ENCODE peak calls at places on chromosomes 7 and 10, in six cellular contexts. One of them, this sample, is unnamed.
A peak's percentile ranks its signal among the peaks of the same experiment; 100 is the strongest.

GRCh38 chr10:71693377-71693776 is 26.2 kb downstream of the C10orf105 start:
- DNase-seq in GM23338: no peak
- DNase-seq in PC-3: peak; percentile 20
- DNase-seq in tibial artery: no peak
- DNase-seq in CD8-positive, alpha-beta T cell: no peak
- DNase-seq in astrocyte: no peak
- DNase-seq in this sample: no peak

GRCh38 chr10:108112218-108112617 is 947.7 kb upstream of the SORCS1 start:
- DNase-seq in CD8-positive, alpha-beta T cell: no peak
- DNase-seq in PC-3: peak; percentile 32
- DNase-seq in GM23338: peak; percentile 61
- DNase-seq in tibial artery: no peak
- DNase-seq in astrocyte: no peak
- DNase-seq in this sample: no peak

GRCh38 chr10:30503700-30504462 is 69.9 kb downstream of the MAP3K8 start:
- DNase-seq in GM23338: no peak
- DNase-seq in tibial artery: no peak
- DNase-seq in PC-3: no peak
- DNase-seq in CD8-positive, alpha-beta T cell: no peak
- DNase-seq in astrocyte: no peak
- DNase-seq in this sample: no peak

GRCh38 chr7:29156798-29157461 is 10.6 kb upstream of the CPVL start:
- DNase-seq in astrocyte: no peak
- DNase-seq in tibial artery: no peak
- DNase-seq in PC-3: no peak
- DNase-seq in CD8-positive, alpha-beta T cell: no peak
- DNase-seq in GM23338: peak; percentile 36
- DNase-seq in this sample: no peak

GRCh38 chr7:135204876-135205275 is 6.5 kb downstream of the WDR91 start:
- DNase-seq in CD8-positive, alpha-beta T cell: no peak
- DNase-seq in PC-3: no peak
- DNase-seq in GM23338: no peak
- DNase-seq in astrocyte: peak; percentile 48
- DNase-seq in tibial artery: no peak
- DNase-seq in this sample: no peak

GRCh38 chr10:116241642-116242405 is 31.2 kb downstream of the GFRA1 start:
- DNase-seq in PC-3: no peak
- DNase-seq in astrocyte: no peak
- DNase-seq in tibial artery: no peak
- DNase-seq in GM23338: no peak
- DNase-seq in CD8-positive, alpha-beta T cell: no peak
- DNase-seq in this sample: no peak

GRCh38 chr7:144391823-144392255 is 11.7 kb downstream of the NOBOX start:
- DNase-seq in PC-3: peak; percentile 74
- DNase-seq in astrocyte: peak; percentile 27
- DNase-seq in tibial artery: no peak
- DNase-seq in CD8-positive, alpha-beta T cell: no peak
- DNase-seq in GM23338: peak; percentile 83
- DNase-seq in this sample: no peak

GRCh38 chr10:93757766-93758509 is at the start of gene LGI1:
- DNase-seq in CD8-positive, alpha-beta T cell: no peak
- DNase-seq in PC-3: no peak
- DNase-seq in astrocyte: no peak
- DNase-seq in tibial artery: no peak
- DNase-seq in GM23338: peak; percentile 29
- DNase-seq in this sample: no peak

GRCh38 chr7:110204527-110204926 is 886.4 kb upstream of the LRRN3 start:
- DNase-seq in tibial artery: no peak
- DNase-seq in astrocyte: no peak
- DNase-seq in GM23338: peak; percentile 73
- DNase-seq in CD8-positive, alpha-beta T cell: no peak
- DNase-seq in PC-3: peak; percentile 39
- DNase-seq in this sample: no peak

GRCh38 chr10:107919626-107920235 is 755.2 kb upstream of the SORCS1 start:
- DNase-seq in tibial artery: no peak
- DNase-seq in GM23338: no peak
- DNase-seq in PC-3: no peak
- DNase-seq in astrocyte: no peak
- DNase-seq in CD8-positive, alpha-beta T cell: no peak
- DNase-seq in this sample: no peak

GRCh38 chr10:2856598-2856997 is 210.8 kb upstream of the PFKP start:
- DNase-seq in GM23338: no peak
- DNase-seq in PC-3: no peak
- DNase-seq in CD8-positive, alpha-beta T cell: no peak
- DNase-seq in tibial artery: no peak
- DNase-seq in astrocyte: no peak
- DNase-seq in this sample: no peak

GRCh38 chr10:80530251-80530650 is 7.5 kb upstream of the SH2D4B start:
- DNase-seq in GM23338: no peak
- DNase-seq in tibial artery: no peak
- DNase-seq in CD8-positive, alpha-beta T cell: peak; percentile 37
- DNase-seq in PC-3: no peak
- DNase-seq in astrocyte: no peak
- DNase-seq in this sample: no peak

GRCh38 chr7:91826377-91826776 is 54.1 kb downstream of the MTERF1 start:
- DNase-seq in CD8-positive, alpha-beta T cell: no peak
- DNase-seq in GM23338: no peak
- DNase-seq in PC-3: peak; percentile 57
- DNase-seq in astrocyte: peak; percentile 64
- DNase-seq in tibial artery: no peak
- DNase-seq in this sample: no peak

GRCh38 chr10:77844713-77845454 is 81.7 kb downstream of the DLG5 start:
- DNase-seq in CD8-positive, alpha-beta T cell: no peak
- DNase-seq in PC-3: peak; percentile 98
- DNase-seq in astrocyte: peak; percentile 87
- DNase-seq in GM23338: peak; percentile 30
- DNase-seq in tibial artery: no peak
- DNase-seq in this sample: peak; percentile 71

GRCh38 chr10:70404906-70405824 is 1.2 kb downstream of the EIF4EBP2 start:
- DNase-seq in GM23338: peak; percentile 52
- DNase-seq in tibial artery: peak; percentile 95
- DNase-seq in astrocyte: peak; percentile 97
- DNase-seq in CD8-positive, alpha-beta T cell: peak; percentile 30
- DNase-seq in PC-3: peak; percentile 94
- DNase-seq in this sample: peak; percentile 95

GRCh38 chr10:48623607-48624132 is 18.8 kb upstream of the ARHGAP22 start:
- DNase-seq in tibial artery: no peak
- DNase-seq in CD8-positive, alpha-beta T cell: no peak
- DNase-seq in PC-3: no peak
- DNase-seq in astrocyte: no peak
- DNase-seq in GM23338: no peak
- DNase-seq in this sample: no peak

GRCh38 chr7:92251181-92251580 is 5.4 kb downstream of the ANKIB1 start:
- DNase-seq in GM23338: no peak
- DNase-seq in PC-3: no peak
- DNase-seq in tibial artery: no peak
- DNase-seq in astrocyte: no peak
- DNase-seq in CD8-positive, alpha-beta T cell: no peak
- DNase-seq in this sample: no peak

GRCh38 chr7:33726582-33726981 is 178.8 kb upstream of the BMPER start:
- DNase-seq in GM23338: peak; percentile 77
- DNase-seq in tibial artery: no peak
- DNase-seq in PC-3: no peak
- DNase-seq in CD8-positive, alpha-beta T cell: no peak
- DNase-seq in astrocyte: no peak
- DNase-seq in this sample: no peak

GRCh38 chr10:106566871-106567270 is 597.6 kb downstream of the SORCS1 start:
- DNase-seq in PC-3: peak; percentile 60
- DNase-seq in astrocyte: no peak
- DNase-seq in CD8-positive, alpha-beta T cell: no peak
- DNase-seq in GM23338: no peak
- DNase-seq in tibial artery: no peak
- DNase-seq in this sample: no peak

GRCh38 chr7:109821156-109821555 is 1251.5 kb downstream of the DNAJB9 start:
- DNase-seq in tibial artery: no peak
- DNase-seq in GM23338: no peak
- DNase-seq in PC-3: no peak
- DNase-seq in astrocyte: no peak
- DNase-seq in CD8-positive, alpha-beta T cell: no peak
- DNase-seq in this sample: no peak

GRCh38 chr7:19024261-19024660 is 93.2 kb downstream of the TWIST1 start:
- DNase-seq in GM23338: no peak
- DNase-seq in astrocyte: peak; percentile 93
- DNase-seq in PC-3: peak; percentile 25
- DNase-seq in CD8-positive, alpha-beta T cell: no peak
- DNase-seq in tibial artery: no peak
- DNase-seq in this sample: peak; percentile 83

DNA sequence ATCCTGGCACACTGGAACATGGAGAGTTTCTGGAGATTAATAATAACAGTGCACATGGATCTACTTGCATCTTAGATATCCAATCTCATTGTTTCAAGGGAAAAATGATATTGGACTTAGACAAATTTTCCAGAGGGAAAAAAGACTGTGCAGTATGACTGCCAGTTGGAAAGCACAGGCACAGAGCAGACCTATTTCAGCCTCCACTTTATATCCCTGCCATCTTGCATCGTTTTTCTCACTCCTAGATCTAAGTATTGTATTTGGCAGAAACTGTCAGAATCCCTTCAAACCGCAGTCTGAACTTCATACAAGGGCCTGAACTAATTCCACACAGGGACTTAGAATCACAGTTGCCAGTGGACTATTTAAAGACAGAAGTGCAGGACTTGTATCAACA is 95.9 kb upstream of the PALS2 start:
- DNase-seq in tibial artery: no peak
- DNase-seq in astrocyte: no peak
- DNase-seq in PC-3: no peak
- DNase-seq in GM23338: no peak
- DNase-seq in CD8-positive, alpha-beta T cell: no peak
- DNase-seq in this sample: no peak
- H3K4me3 ChIP-seq in tibial artery: peak overlapping the region; percentile 3
- H3K4me3 ChIP-seq in astrocyte: no peak overlapping the region
- H3K4me3 ChIP-seq in PC-3: no peak overlapping the region
- H3K4me3 ChIP-seq in GM23338: no peak overlapping the region
- H3K4me3 ChIP-seq in CD8-positive, alpha-beta T cell: no peak overlapping the region
- H3K4me3 ChIP-seq in this sample: no peak overlapping the region

GRCh38 chr7:816751-817671 is 15.3 kb upstream of the SUN1 start:
- DNase-seq in PC-3: peak; percentile 28
- DNase-seq in GM23338: peak; percentile 49
- DNase-seq in CD8-positive, alpha-beta T cell: peak; percentile 32
- DNase-seq in astrocyte: peak; percentile 29
- DNase-seq in tibial artery: no peak
- DNase-seq in this sample: no peak

GRCh38 chr7:816300-816750 is 16.0 kb upstream of the SUN1 start:
- DNase-seq in GM23338: peak; percentile 99
- DNase-seq in PC-3: peak; percentile 98
- DNase-seq in CD8-positive, alpha-beta T cell: peak; percentile 95
- DNase-seq in tibial artery: peak; percentile 99
- DNase-seq in astrocyte: peak; percentile 94
- DNase-seq in this sample: peak; percentile 65

GRCh38 chr7:815284-816216 is 16.7 kb upstream of the SUN1 start:
- DNase-seq in PC-3: peak; percentile 27
- DNase-seq in GM23338: peak; percentile 91
- DNase-seq in astrocyte: no peak
- DNase-seq in tibial artery: no peak
- DNase-seq in CD8-positive, alpha-beta T cell: no peak
- DNase-seq in this sample: no peak

GRCh38 chr7:820341-820740 is 11.9 kb upstream of the SUN1 start:
- DNase-seq in CD8-positive, alpha-beta T cell: no peak
- DNase-seq in PC-3: no peak
- DNase-seq in GM23338: no peak
- DNase-seq in tibial artery: no peak
- DNase-seq in astrocyte: no peak
- DNase-seq in this sample: no peak

GRCh38 chr7:818031-818699 is 14.1 kb upstream of the SUN1 start:
- DNase-seq in GM23338: peak; percentile 32
- DNase-seq in tibial artery: no peak
- DNase-seq in astrocyte: peak; percentile 69
- DNase-seq in CD8-positive, alpha-beta T cell: no peak
- DNase-seq in PC-3: peak; percentile 63
- DNase-seq in this sample: no peak
- TF ChIP-seq CTCF in GM23338: peak; percentile 49
- TF ChIP-seq CTCF in tibial artery: peak; percentile 32
- TF ChIP-seq CTCF in astrocyte: peak; percentile 27
- TF ChIP-seq CTCF in CD8-positive, alpha-beta T cell: peak; percentile 62
- TF ChIP-seq CTCF in PC-3: peak; percentile 48
- TF ChIP-seq CTCF in this sample: no peak

DNA sequence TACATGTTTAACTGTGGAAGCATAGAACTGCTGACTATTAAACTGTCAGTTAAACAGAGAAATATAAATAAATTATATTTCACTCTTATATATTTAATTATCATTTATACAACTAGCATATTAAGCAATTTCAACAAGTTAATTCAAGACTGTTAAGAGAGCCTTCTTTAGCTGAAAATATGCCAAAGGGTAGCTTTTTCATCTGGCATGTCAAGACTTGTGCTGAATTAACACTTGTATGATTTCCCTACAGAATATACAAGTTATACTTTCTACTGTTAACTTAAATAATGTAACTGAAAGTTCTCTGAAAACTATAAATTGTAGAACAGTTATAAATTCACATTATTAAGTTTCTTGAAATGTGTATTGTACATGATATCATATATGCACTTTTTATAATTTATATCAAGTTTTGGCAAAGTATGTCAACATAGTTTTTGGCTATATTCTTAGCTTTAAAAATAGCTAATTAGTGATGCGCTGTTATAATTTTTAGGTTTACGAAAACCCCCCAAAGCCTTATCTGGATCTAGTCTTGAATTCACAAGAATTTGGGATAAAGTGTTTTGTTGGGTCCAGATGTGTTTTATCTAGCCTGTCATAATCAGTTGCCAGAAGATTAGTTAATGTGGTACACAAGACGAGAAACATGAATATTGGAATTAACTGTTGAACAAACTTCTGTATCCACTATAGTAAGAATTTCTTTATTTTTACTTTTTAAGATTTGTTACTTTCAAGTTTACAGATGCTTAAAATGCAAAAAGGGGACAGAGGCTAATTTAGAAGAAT is 231.1 kb upstream of the FOXP2 start:
- DNase-seq in tibial artery: no peak
- DNase-seq in PC-3: no peak
- DNase-seq in GM23338: no peak
- DNase-seq in astrocyte: no peak
- DNase-seq in CD8-positive, alpha-beta T cell: no peak
- DNase-seq in this sample: no peak
- H3K4me3 ChIP-seq in tibial artery: no peak overlapping the region
- H3K4me3 ChIP-seq in PC-3: no peak overlapping the region
- H3K4me3 ChIP-seq in GM23338: no peak overlapping the region
- H3K4me3 ChIP-seq in astrocyte: no peak overlapping the region
- H3K4me3 ChIP-seq in CD8-positive, alpha-beta T cell: no peak overlapping the region
- H3K4me3 ChIP-seq in this sample: no peak overlapping the region

GRCh38 chr10:100515612-100516011 is 4.0 kb downstream of the SEC31B start:
- DNase-seq in tibial artery: no peak
- DNase-seq in astrocyte: no peak
- DNase-seq in CD8-positive, alpha-beta T cell: no peak
- DNase-seq in PC-3: no peak
- DNase-seq in GM23338: no peak
- DNase-seq in this sample: no peak

GRCh38 chr10:100516847-100517246 is 2.8 kb downstream of the SEC31B start:
- DNase-seq in astrocyte: no peak
- DNase-seq in PC-3: no peak
- DNase-seq in GM23338: peak; percentile 64
- DNase-seq in CD8-positive, alpha-beta T cell: no peak
- DNase-seq in tibial artery: no peak
- DNase-seq in this sample: no peak

GRCh38 chr10:100520811-100521210 is 1.1 kb upstream of the SEC31B start:
- DNase-seq in GM23338: no peak
- DNase-seq in CD8-positive, alpha-beta T cell: no peak
- DNase-seq in PC-3: peak; percentile 59
- DNase-seq in astrocyte: peak; percentile 55
- DNase-seq in tibial artery: no peak
- DNase-seq in this sample: no peak

GRCh38 chr10:100519321-100520051 is at the start of gene SEC31B:
- DNase-seq in PC-3: no peak
- DNase-seq in tibial artery: no peak
- DNase-seq in CD8-positive, alpha-beta T cell: no peak
- DNase-seq in GM23338: peak; percentile 76
- DNase-seq in astrocyte: no peak
- DNase-seq in this sample: no peak

GRCh38 chr10:100518761-100519241 is 860 bp downstream of the SEC31B start:
- DNase-seq in GM23338: peak; percentile 87
- DNase-seq in CD8-positive, alpha-beta T cell: peak; percentile 67
- DNase-seq in astrocyte: peak; percentile 42
- DNase-seq in tibial artery: peak; percentile 69
- DNase-seq in PC-3: peak; percentile 73
- DNase-seq in this sample: no peak
- TF ChIP-seq CTCF in GM23338: peak; percentile 82
- TF ChIP-seq CTCF in CD8-positive, alpha-beta T cell: peak; percentile 90
- TF ChIP-seq CTCF in astrocyte: peak; percentile 84
- TF ChIP-seq CTCF in tibial artery: peak; percentile 69
- TF ChIP-seq CTCF in PC-3: peak; percentile 74
- TF ChIP-seq CTCF in this sample: peak; percentile 58